ENCODE peak calls at places on chromosomes 16 and 17, in five cellular contexts. U, H, J, Q and Y are unnamed samples.

GRCh38 chr16:53511403-53512280 is 8.6 kb upstream of the AKTIP start:
- DNase-seq in U (no peak), H (no peak), J (no peak), Q (peak; percentile 98), Y (no peak)

GRCh38 chr16:71626018-71626857 is at the start of gene MARVELD3:
- DNase-seq in U (peak; percentile 60), H (peak; percentile 17), J (no peak), Q (peak; percentile 46), Y (peak; percentile 94)

GRCh38 chr17:76371656-76372628 is 12.5 kb upstream of the SPHK1 start:
- DNase-seq in U (no peak), H (no peak), J (no peak), Q (no peak), Y (no peak)

GRCh38 chr17:18129041-18129502 is 20.5 kb downstream of the MYO15A start:
- DNase-seq in U (no peak), H (no peak), J (no peak), Q (no peak), Y (no peak)

GRCh38 chr17:45306623-45307022 is 10.2 kb downstream of the MAP3K14 start:
- DNase-seq in U (no peak), H (no peak), J (no peak), Q (no peak), Y (no peak)

GRCh38 chr17:40063034-40063765 is 435 bp downstream of the THRA start:
- DNase-seq in U (peak; percentile 74), H (no peak), J (peak; percentile 84), Q (peak; percentile 41), Y (peak; percentile 55)

GRCh38 chr17:1324201-1324750 is 44.8 kb downstream of the TRARG1 start:
- DNase-seq in U (peak; percentile 62), H (no peak), J (peak; percentile 41), Q (no peak), Y (no peak)

GRCh38 chr17:76353004-76353598 is 615 bp downstream of the PRPSAP1 start:
- DNase-seq in U (peak; percentile 80), H (peak; percentile 76), J (peak; percentile 68), Q (no peak), Y (peak; percentile 47)

GRCh38 chr17:51091635-51092034 is 29.0 kb downstream of the SPAG9 start:
- DNase-seq in U (no peak), H (no peak), J (no peak), Q (no peak), Y (no peak)

GRCh38 chr16:75106351-75107274 is 10.0 kb downstream of the LDHD start:
- DNase-seq in U (no peak), H (no peak), J (peak; percentile 59), Q (no peak), Y (no peak)

GRCh38 chr17:65173284-65173793 is 36.2 kb downstream of the RGS9 start:
- DNase-seq in U (peak; percentile 88), H (peak; percentile 39), J (no peak), Q (no peak), Y (peak; percentile 46)

GRCh38 chr17:81866440-81867122 is 4.6 kb downstream of the ARHGDIA start:
- DNase-seq in U (no peak), H (no peak), J (no peak), Q (no peak), Y (no peak)

GRCh38 chr17:56809106-56809819 is 24.5 kb downstream of the C17orf67 start:
- DNase-seq in U (no peak), H (no peak), J (no peak), Q (no peak), Y (no peak)

GRCh38 chr17:27352481-27353460 is 58.9 kb downstream of the WSB1 start:
- DNase-seq in U (peak; percentile 34), H (peak; percentile 30), J (peak; percentile 64), Q (no peak), Y (no peak)

GRCh38 chr17:5823219-5823618 is 238.9 kb upstream of the NLRP1 start:
- DNase-seq in U (no peak), H (no peak), J (no peak), Q (no peak), Y (no peak)

GRCh38 chr17:4156750-4157381 is 13.9 kb downstream of the CYB5D2 start:
- DNase-seq in U (peak; percentile 56), H (no peak), J (no peak), Q (no peak), Y (no peak)

GRCh38 chr17:7862692-7863437 is 5.1 kb downstream of the CYB5D1 start:
- DNase-seq in U (peak; percentile 45), H (peak; percentile 65), J (peak; percentile 74), Q (peak; percentile 91), Y (peak; percentile 31)

GRCh38 chr16:68075980-68076379 is 9.2 kb upstream of the NFATC3 start:
- DNase-seq in U (no peak), H (no peak), J (no peak), Q (no peak), Y (no peak)
- H3K4me3 ChIP-seq in U (no peak overlapping the region), H (no peak overlapping the region), J (no peak overlapping the region), Q (no peak overlapping the region), Y (no peak overlapping the region)

DNA sequence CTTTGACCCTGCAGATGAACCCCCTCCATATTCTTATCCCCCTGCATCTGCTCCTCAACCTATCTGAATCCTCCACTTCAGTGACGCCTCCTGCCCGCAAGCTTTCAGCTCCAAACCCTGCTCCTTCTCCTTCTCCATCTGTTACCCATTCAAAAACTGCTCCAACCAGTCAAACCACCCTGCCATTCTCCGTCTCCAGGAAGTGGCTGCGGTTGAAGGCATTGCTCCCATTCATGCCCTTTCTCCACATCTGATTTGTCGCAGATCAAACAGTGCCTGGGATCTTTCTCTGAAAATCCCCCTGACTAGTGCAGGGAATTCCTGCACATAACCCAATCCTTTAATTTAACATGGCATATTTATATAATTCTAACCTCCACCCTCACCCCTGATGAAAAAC is 56.2 kb downstream of the SLFN5 start:
- DNase-seq in U (no peak), H (no peak), J (no peak), Q (no peak), Y (no peak)
- TF ChIP-seq EP300 in U (no peak), H (no peak), J (no peak), Q (no peak), Y (no peak)

DNA sequence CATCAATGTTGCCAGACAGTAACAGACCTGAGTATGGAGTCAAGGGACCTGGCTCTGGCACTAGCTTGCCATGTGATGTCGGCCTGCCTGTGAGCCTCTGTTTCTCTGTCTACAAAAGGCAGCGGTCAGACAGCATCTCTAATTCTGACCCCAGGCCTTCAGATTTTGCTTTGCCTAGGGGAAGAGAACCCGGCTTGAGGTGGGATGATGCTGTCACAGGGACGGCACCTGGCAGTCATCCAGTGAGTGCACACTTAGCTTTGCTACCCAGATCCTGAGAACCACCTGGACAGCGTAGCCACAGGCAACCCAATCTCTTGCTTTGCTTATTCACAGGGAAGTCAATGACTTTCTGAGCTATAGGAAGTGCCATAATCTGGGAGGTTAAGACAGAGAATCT is 135.2 kb upstream of the SALL1 start:
- DNase-seq in U (no peak), H (no peak), J (no peak), Q (no peak), Y (no peak)
- H3K4me3 ChIP-seq in U (no peak overlapping the region), H (no peak overlapping the region), J (no peak overlapping the region), Q (no peak overlapping the region), Y (no peak overlapping the region)

DNA sequence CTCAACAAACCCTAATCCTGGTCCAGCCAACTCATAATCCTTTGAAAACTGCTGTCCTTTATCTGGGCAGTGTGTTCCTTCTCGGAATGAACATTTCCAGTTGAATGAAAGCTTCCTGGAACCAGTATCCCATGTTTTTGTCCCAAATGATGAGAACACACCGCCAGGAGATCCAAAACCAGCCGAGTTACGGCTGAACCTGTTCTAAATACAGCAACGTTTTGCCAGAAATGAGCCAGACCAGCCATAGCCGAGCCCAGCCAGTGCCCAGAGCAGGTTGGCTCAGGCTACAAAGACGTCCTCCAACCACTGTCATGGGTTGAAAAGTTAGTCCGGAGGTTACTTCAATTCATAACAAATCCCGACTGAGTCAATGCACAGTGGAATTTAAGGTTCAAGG is 67.6 kb upstream of the FOXF1 start:
- DNase-seq in U (no peak), H (no peak), J (peak; percentile 83), Q (no peak), Y (no peak)
- TF ChIP-seq EP300 in U (no peak), H (no peak), J (no peak), Q (no peak), Y (peak; percentile 33)

GRCh38 chr17:42852351-42852750 is 1.4 kb downstream of the AOC3 start:
- DNase-seq in U (no peak), H (no peak), J (peak; percentile 76), Q (no peak), Y (no peak)
- H3K4me3 ChIP-seq in U (no peak overlapping the region), H (no peak overlapping the region), J (peak overlapping the region; percentile 64), Q (no peak overlapping the region), Y (peak overlapping the region; percentile 26)